ENCODE peak calls at places on chromosome 13, in seven cellular contexts. O, S, I, H, A, M and T are unnamed samples.
A peak's percentile ranks its signal among the peaks of the same experiment; 100 is the strongest.

GRCh38 chr13:91319996-91320395 is 27.5 kb upstream of the MIR17HG start:
- DNase-seq in H (no peak), M (no peak), A (no peak), O (no peak), S (no peak), I (no peak), T (no peak)

GRCh38 chr13:37618554-37618953 is 20.0 kb upstream of the POSTN start:
- DNase-seq in O (no peak), H (no peak), M (no peak), I (no peak), A (no peak), S (no peak), T (no peak)

GRCh38 chr13:24911135-24911524 is 147.2 kb downstream of the RNF17 start:
- DNase-seq in O (no peak), A (no peak), S (no peak), H (no peak), I (peak; percentile 35), M (no peak), T (no peak)

GRCh38 chr13:24502567-24503375 is 9.8 kb downstream of the PARP4 start:
- DNase-seq in S (no peak), A (peak; percentile 53), O (no peak), M (no peak), H (no peak), I (peak; percentile 73), T (no peak)

GRCh38 chr13:113297370-113297871 is 382 bp downstream of the LAMP1 start:
- DNase-seq in O (no peak), M (peak; percentile 39), H (peak; percentile 13), A (peak; percentile 27), S (peak; percentile 35), I (peak; percentile 17), T (no peak)

GRCh38 chr13:40613192-40613818 is 53.1 kb downstream of the FOXO1 start:
- DNase-seq in O (no peak), S (no peak), I (no peak), M (peak; percentile 43), H (no peak), A (peak; percentile 46), T (no peak)

GRCh38 chr13:110266983-110267382 is 40.0 kb downstream of the COL4A1 start:
- DNase-seq in O (no peak), M (no peak), S (no peak), I (no peak), H (no peak), A (no peak), T (no peak)

GRCh38 chr13:77980592-77980991 is 62.0 kb upstream of the EDNRB start:
- DNase-seq in H (no peak), A (no peak), I (peak; percentile 56), S (no peak), O (no peak), M (no peak), T (no peak)

GRCh38 chr13:44155422-44156293 is 218.0 kb upstream of the SERP2 start:
- DNase-seq in H (no peak), I (peak; percentile 38), O (no peak), S (no peak), A (peak; percentile 79), M (no peak), T (no peak)

GRCh38 chr13:95628488-95628887 is 16.0 kb downstream of the DZIP1 start:
- DNase-seq in M (no peak), H (no peak), I (no peak), A (no peak), O (no peak), S (no peak), T (no peak)

GRCh38 chr13:36536546-36536945 is 104.3 kb downstream of the CCNA1 start:
- DNase-seq in I (no peak), H (no peak), O (no peak), A (no peak), S (no peak), M (no peak), T (no peak)

GRCh38 chr13:48230541-48230940 is 2.5 kb upstream of the ITM2B start:
- DNase-seq in I (no peak), A (no peak), M (no peak), S (no peak), O (no peak), H (no peak), T (no peak)

GRCh38 chr13:30576528-30576927 is 41.2 kb upstream of the USPL1 start:
- DNase-seq in I (peak; percentile 29), H (no peak), O (peak; percentile 72), A (no peak), S (peak; percentile 83), M (peak; percentile 44), T (no peak)

GRCh38 chr13:65453982-65454381 is 1776.2 kb downstream of the PCDH9 start:
- DNase-seq in H (no peak), I (no peak), A (no peak), O (no peak), M (no peak), S (peak; percentile 48), T (no peak)

GRCh38 chr13:109309625-109310363 is 476.6 kb downstream of the IRS2 start:
- DNase-seq in M (no peak), S (no peak), A (no peak), I (no peak), H (no peak), O (no peak), T (no peak)

GRCh38 chr13:73223372-73223781 is 164.6 kb downstream of the KLF5 start:
- DNase-seq in S (peak; percentile 81), A (no peak), I (no peak), M (no peak), O (no peak), H (no peak), T (no peak)

GRCh38 chr13:47997384-47997783 is 3.7 kb downstream of the SUCLA2 start:
- DNase-seq in O (no peak), I (no peak), H (no peak), A (no peak), M (no peak), S (no peak), T (no peak)

GRCh38 chr13:44565881-44566280 is 10.2 kb downstream of the TSC22D1 start:
- DNase-seq in M (no peak), I (no peak), S (no peak), A (no peak), O (no peak), H (no peak), T (no peak)

GRCh38 chr13:109569938-109570711 is 216.3 kb downstream of the IRS2 start:
- DNase-seq in A (no peak), M (peak; percentile 13), H (no peak), O (no peak), S (peak; percentile 52), I (no peak), T (no peak)

GRCh38 chr13:99657848-99658265 is 156.6 kb downstream of the TM9SF2 start:
- DNase-seq in O (peak; percentile 64), S (no peak), M (peak; percentile 21), H (no peak), I (peak; percentile 29), A (peak; percentile 18), T (no peak)

GRCh38 chr13:29954082-29955043 is 103.9 kb upstream of the UBL3 start:
- DNase-seq in I (no peak), S (no peak), O (no peak), A (no peak), M (peak; percentile 33), H (peak; percentile 14), T (no peak)

GRCh38 chr13:55573565-55573964 is 1567.2 kb upstream of the PRR20A start:
- DNase-seq in H (no peak), A (no peak), M (no peak), O (no peak), S (no peak), I (no peak), T (no peak)

GRCh38 chr13:112779856-112780604 is 90.2 kb downstream of the ATP11A start:
- DNase-seq in A (no peak), I (no peak), S (no peak), M (no peak), H (no peak), O (no peak), T (no peak)